ENCODE peak calls at places on chromosomes 1 and 21, in four cellular contexts. One of them, this sample, is unnamed.

GRCh38 chr1:24266398-24266941 is 52.7 kb upstream of the GRHL3 start:
- DNase-seq in GM12878: no peak
- DNase-seq in K562: peak
- DNase-seq in HepG2: peak
- DNase-seq in this sample: no peak

GRCh38 chr1:29706936-29707335 is 470.6 kb downstream of the PTPRU start:
- DNase-seq in K562: peak
- DNase-seq in HepG2: no peak
- DNase-seq in GM12878: no peak
- DNase-seq in this sample: peak

GRCh38 chr1:47527653-47528272 is 89.9 kb downstream of the FOXD2 start:
- DNase-seq in HepG2: peak
- DNase-seq in K562: peak
- DNase-seq in GM12878: no peak
- DNase-seq in this sample: peak

GRCh38 chr1:28887418-28887834 is 26.9 kb upstream of the EPB41 start:
- DNase-seq in HepG2: no peak
- DNase-seq in GM12878: no peak
- DNase-seq in K562: peak
- DNase-seq in this sample: no peak

GRCh38 chr21:30042443-30042842 is 102.6 kb upstream of the GRIK1 start:
- DNase-seq in HepG2: no peak
- DNase-seq in K562: no peak
- DNase-seq in GM12878: no peak
- DNase-seq in this sample: no peak

GRCh38 chr1:178941849-178942248 is 71.0 kb upstream of the ANGPTL1 start:
- DNase-seq in HepG2: no peak
- DNase-seq in K562: no peak
- DNase-seq in GM12878: no peak
- DNase-seq in this sample: no peak

GRCh38 chr1:202589190-202589680 is 121.0 kb downstream of the SYT2 start:
- DNase-seq in K562: no peak
- DNase-seq in GM12878: no peak
- DNase-seq in HepG2: peak
- DNase-seq in this sample: peak

GRCh38 chr1:92822907-92823306 is 8.9 kb upstream of the RPL5 start:
- DNase-seq in GM12878: no peak
- DNase-seq in HepG2: peak
- DNase-seq in K562: peak
- DNase-seq in this sample: no peak

GRCh38 chr1:77378723-77379533 is 97.1 kb downstream of the AK5 start:
- DNase-seq in HepG2: no peak
- DNase-seq in GM12878: no peak
- DNase-seq in K562: no peak
- DNase-seq in this sample: peak

GRCh38 chr1:212721388-212722247 is 22.0 kb upstream of the BATF3 start:
- DNase-seq in K562: peak
- DNase-seq in HepG2: peak
- DNase-seq in GM12878: no peak
- DNase-seq in this sample: peak

GRCh38 chr1:38992450-38993111 is 1.5 kb downstream of the AKIRIN1 start:
- DNase-seq in GM12878: peak
- DNase-seq in K562: no peak
- DNase-seq in HepG2: peak
- DNase-seq in this sample: no peak

GRCh38 chr1:176996455-176997090 is 167.9 kb downstream of the ASTN1 start:
- DNase-seq in GM12878: no peak
- DNase-seq in K562: no peak
- DNase-seq in HepG2: no peak
- DNase-seq in this sample: no peak

GRCh38 chr1:167223144-167224103 is 2.7 kb downstream of the POU2F1 start:
- DNase-seq in K562: peak
- DNase-seq in HepG2: no peak
- DNase-seq in GM12878: no peak
- DNase-seq in this sample: no peak

GRCh38 chr1:155978973-155979429 is 654 bp upstream of the ARHGEF2 start:
- DNase-seq in GM12878: no peak
- DNase-seq in HepG2: no peak
- DNase-seq in K562: peak
- DNase-seq in this sample: no peak

DNA sequence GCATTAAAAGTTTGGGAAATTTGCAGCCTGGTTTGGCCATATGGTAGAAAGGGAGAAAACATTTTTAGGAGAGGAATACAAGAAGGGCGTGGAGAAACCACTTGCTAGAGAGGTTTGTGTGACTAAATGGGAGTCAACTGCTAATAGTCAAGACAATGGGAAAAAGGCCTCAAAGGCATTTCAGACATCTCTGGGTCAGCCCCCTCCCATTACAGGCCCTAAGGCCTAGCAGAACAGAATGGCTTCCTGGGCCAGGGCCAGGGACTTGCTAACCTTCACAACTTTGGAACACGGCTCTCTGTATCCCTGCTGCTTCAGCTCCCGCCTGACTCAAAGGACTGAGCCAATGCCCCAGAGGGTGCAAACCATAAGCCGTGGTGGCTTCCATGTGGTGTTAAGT is 752.3 kb upstream of the ADAMTS5 start:
- DNase-seq in HepG2: no peak
- DNase-seq in K562: no peak
- DNase-seq in GM12878: no peak
- DNase-seq in this sample: no peak
- TF ChIP-seq EZH2 in HepG2: no peak
- TF ChIP-seq EZH2 in K562: no peak
- TF ChIP-seq EZH2 in GM12878: no peak
- TF ChIP-seq EZH2 in this sample: no peak

DNA sequence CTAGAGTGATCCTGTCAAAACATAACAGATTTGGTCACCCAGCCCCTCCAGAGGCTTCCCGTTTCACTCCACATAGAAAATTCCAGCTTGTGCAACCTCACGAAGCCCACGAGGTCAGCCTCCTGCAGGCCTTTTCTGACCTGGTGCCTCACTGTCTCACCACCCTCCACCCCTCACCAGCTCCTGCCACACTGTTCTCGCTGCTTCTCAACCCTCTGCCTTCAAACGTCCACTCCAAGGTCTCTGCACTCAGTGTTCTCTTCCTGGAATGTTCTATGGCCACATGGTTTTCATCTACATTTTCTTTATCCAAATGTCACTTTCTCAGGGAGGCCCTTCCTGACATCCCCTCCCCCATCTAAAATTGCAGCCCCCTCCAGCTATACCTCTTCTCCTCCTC is 178.9 kb downstream of the DHRS3 start:
- DNase-seq in HepG2: no peak
- DNase-seq in K562: no peak
- DNase-seq in GM12878: no peak
- DNase-seq in this sample: no peak
- TF ChIP-seq MYC in HepG2: no peak
- TF ChIP-seq MYC in K562: no peak
- TF ChIP-seq MYC in GM12878: no peak
- TF ChIP-seq MYC in this sample: no peak

DNA sequence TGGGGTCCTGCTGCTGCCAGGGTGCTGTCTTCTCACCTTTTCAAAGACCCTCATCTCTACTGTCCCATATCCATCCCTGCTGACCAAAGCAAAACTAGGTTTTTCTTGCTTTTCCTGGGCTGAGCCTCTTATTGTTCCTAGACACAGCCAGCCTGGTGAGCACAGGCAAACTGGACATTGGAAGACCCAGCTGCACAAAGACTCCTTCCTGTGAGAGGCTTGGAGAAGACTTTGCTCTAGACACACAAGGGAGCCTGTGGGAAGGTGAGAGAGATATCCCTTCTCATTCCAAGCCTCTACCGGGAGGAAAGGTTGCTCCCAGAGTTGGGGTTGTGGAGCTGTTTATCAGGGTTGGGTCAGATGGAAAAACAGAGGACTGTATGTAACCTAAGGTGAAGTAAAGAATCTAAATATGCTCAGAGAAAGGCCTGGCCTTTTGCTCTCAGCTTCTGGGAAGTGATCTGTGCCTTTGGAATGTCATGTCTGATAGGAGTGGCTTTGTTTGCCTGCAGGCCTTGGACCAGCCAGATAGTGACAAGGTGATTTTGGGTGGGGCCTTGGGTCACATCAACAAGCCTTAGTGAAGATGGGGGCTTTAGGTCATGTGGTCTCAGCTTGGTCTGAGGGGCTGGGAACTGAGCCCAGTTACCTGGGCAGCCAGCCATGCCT is 87.6 kb upstream of the RUNX1 start:
- DNase-seq in HepG2: peak
- DNase-seq in GM12878: no peak
- DNase-seq in K562: peak
- DNase-seq in this sample: peak
- H3K4me3 ChIP-seq in HepG2: no peak
- H3K4me3 ChIP-seq in GM12878: no peak
- H3K4me3 ChIP-seq in K562: no peak
- H3K4me3 ChIP-seq in this sample: no peak

DNA sequence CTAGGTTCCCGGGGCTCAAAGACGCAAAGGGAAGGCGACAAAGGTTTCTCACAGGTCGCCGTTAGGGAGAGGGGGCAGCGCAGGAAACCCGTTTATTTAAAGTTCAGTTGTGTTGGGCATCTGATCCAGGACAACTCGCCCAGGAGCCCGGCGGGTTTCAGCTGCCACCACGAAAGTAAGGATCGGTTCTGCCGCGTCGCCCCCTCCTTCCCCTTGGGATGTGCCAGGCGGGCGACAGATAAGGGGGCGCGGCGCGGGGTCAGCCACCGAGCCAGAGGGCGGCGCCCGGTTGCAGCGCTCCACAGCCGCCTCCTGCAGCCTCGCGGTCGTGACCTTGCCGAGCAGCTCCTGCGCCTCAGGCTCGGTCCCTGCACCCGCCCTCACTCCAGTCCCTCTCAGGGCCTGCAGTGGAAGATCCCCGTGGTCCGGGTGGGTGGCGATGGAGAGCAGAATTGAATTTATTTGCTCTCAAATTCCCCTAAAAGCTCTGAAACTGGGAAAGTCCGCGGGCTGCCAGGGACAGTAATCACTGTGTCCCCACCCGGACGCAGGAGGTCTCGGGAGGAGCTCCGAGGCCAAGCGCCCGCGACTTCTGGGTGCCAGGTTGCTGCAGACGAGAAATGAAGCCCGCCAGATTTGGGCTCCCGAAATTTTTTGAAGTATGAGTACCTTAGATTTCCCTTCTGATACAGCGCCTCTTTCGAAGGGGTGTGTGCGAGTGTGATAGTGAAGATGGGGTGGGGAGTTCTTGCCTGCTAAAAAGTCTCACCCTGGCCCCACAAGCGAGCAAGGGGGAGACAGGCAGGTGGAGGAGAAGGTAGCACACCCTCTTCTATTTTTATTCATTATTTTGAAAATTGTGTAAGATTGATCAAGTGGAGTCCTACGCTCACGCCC is 28.4 kb upstream of the NFIA start:
- DNase-seq in GM12878: no peak
- DNase-seq in HepG2: no peak
- DNase-seq in K562: peak
- DNase-seq in this sample: no peak
- TF ChIP-seq EZH2 in GM12878: no peak
- TF ChIP-seq EZH2 in HepG2: no peak
- TF ChIP-seq EZH2 in K562: no peak
- TF ChIP-seq EZH2 in this sample: no peak